ENCODE peak calls at places on chromosomes 11 and 22, in six cellular contexts. R, N, H, K, P and L are unnamed samples. For H3K79me2, the result is how much of the 10 kb centered on the place peaks cover.

GRCh38 chr22:46230262-46230901 is 19.7 kb downstream of the CDPF1 start:
- DNase-seq in R (no peak), N (no peak), H (no peak), K (no peak), P (no peak), L (no peak)

GRCh38 chr22:36304429-36304828 is 51.5 kb downstream of the APOL1 start:
- DNase-seq in R (no peak), N (peak), H (no peak), K (no peak), P (peak), L (no peak)

GRCh38 chr11:103730151-103730940 is 306.1 kb upstream of the DDI1 start:
- DNase-seq in R (no peak), N (peak), H (peak), K (peak), P (peak), L (no peak)

GRCh38 chr11:26227311-26227710 is 104.6 kb upstream of the ANO3 start:
- DNase-seq in R (peak), N (peak), H (peak), K (peak), P (peak), L (peak)

GRCh38 chr11:125957623-125958330 is 11.9 kb downstream of the VSIG10L2 start:
- DNase-seq in R (no peak), N (no peak), H (no peak), K (no peak), P (no peak), L (no peak)

GRCh38 chr11:126547161-126547560 is 191.7 kb downstream of the ST3GAL4 start:
- DNase-seq in R (no peak), N (no peak), H (peak), K (no peak), P (peak), L (no peak)

GRCh38 chr22:42180349-42180842 is 49.8 kb upstream of the CYP2D6 start:
- DNase-seq in R (no peak), N (no peak), H (peak), K (no peak), P (no peak), L (no peak)

GRCh38 chr11:16925495-16926065 is 88.6 kb downstream of the PLEKHA7 start:
- DNase-seq in R (no peak), N (peak), H (peak), K (peak), P (peak), L (peak)

GRCh38 chr11:130839950-130840666 is 76.2 kb downstream of the SNX19 start:
- DNase-seq in R (no peak), N (no peak), H (peak), K (no peak), P (no peak), L (no peak)

GRCh38 chr11:78806214-78807004 is 231.7 kb upstream of the NARS2 start:
- DNase-seq in R (no peak), N (no peak), H (no peak), K (no peak), P (peak), L (no peak)

GRCh38 chr11:123943738-123944137 is at the start of gene OR6T1:
- DNase-seq in R (no peak), N (no peak), H (no peak), K (no peak), P (no peak), L (no peak)

GRCh38 chr22:39219071-39220050 is 25.4 kb downstream of the PDGFB start:
- DNase-seq in R (no peak), N (no peak), H (no peak), K (peak), P (no peak), L (no peak)

GRCh38 chr11:66106786-66107599 is 36.9 kb downstream of the PACS1 start:
- DNase-seq in R (no peak), N (no peak), H (peak), K (no peak), P (peak), L (no peak)

GRCh38 chr22:22037229-22037628 is 54.6 kb upstream of the TOP3B start:
- DNase-seq in R (no peak), N (peak), H (no peak), K (peak), P (no peak), L (no peak)
- H3K79me2 ChIP-seq in R (under half), N (under half), H (under half), K (under half), P (under half), L (under half)

GRCh38 chr11:105033781-105034180 is 1.2 kb downstream of the CASP1 start:
- DNase-seq in R (no peak), N (no peak), H (no peak), K (no peak), P (no peak), L (no peak)

GRCh38 chr11:105027671-105028070 is 4.7 kb upstream of the CASP5 start:
- DNase-seq in R (no peak), N (no peak), H (no peak), K (no peak), P (no peak), L (no peak)

GRCh38 chr11:105032495-105032894 is 2.4 kb downstream of the CASP1 start:
- DNase-seq in R (no peak), N (no peak), H (no peak), K (no peak), P (no peak), L (no peak)

GRCh38 chr11:105035262-105035620 is 297 bp upstream of the CASP1 start:
- DNase-seq in R (no peak), N (no peak), H (no peak), K (no peak), P (no peak), L (no peak)

GRCh38 chr11:105033344-105033743 is 1.6 kb downstream of the CASP1 start:
- DNase-seq in R (no peak), N (no peak), H (no peak), K (no peak), P (no peak), L (no peak)
- H3K9ac ChIP-seq in R (peak), N (no peak), H (no peak), K (no peak), P (no peak), L (no peak)

GRCh38 chr11:2450321-2451041 is 5.7 kb downstream of the KCNQ1 start:
- DNase-seq in R (no peak), N (no peak), H (no peak), K (no peak), P (no peak), L (no peak)
- H3K79me2 ChIP-seq in R (under half), N (under half), H (under half), K (under half), P (under half), L (under half)

GRCh38 chr11:80613630-80614029 is 1172.8 kb upstream of the TENM4 start:
- DNase-seq in R (no peak), N (no peak), H (no peak), K (peak), P (no peak), L (no peak)
- H3K9ac ChIP-seq in R (no peak), N (no peak), H (no peak), K (no peak), P (no peak), L (no peak)

DNA sequence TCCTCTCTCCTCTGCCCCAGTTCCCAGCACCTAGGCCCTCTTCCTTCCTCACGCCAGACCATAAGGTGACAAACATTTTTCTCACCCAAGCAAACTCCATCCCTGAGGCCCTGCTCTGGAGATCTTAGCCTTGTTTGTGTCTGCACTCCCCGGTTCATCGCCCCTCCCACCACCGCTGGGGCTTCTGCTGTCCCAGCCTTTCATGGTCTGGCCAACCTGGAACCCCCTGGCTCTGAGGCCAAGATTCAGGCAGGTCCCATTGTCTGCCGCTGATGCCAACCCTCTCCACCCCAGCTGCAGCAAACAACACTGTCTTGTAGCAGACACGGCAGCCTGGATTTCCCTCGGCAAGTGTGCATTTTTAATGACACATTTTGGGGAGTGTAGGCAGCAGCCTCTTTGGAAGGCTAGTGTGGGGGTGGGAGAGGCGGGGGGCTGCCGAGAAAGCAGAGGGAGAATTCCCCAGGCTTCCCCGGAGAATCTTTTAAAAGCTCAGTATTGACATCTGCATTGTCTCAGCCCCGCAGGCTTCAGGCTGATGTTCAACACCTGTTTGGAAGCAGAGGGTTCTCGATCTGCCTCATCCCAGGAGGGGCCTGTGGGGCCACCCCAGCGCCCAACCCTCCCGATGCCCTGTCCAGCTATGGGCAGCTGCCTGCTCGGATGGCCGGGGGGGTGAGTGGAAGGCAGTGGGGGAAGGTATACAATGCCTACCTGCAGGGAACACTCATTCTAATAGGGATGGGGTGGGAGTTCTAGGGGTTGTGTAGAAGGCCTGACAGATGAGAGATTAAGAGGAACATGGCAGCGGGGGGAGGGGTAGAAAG is 41.6 kb downstream of the NECTIN1 start:
- DNase-seq in R (no peak), N (no peak), H (no peak), K (no peak), P (no peak), L (no peak)
- H3K79me2 ChIP-seq in R (under half), N (under half), H (under half), K (half or more), P (under half), L (half or more)

GRCh38 chr11:60952742-60953170 is 780 bp upstream of the SLC15A3 start:
- DNase-seq in R (no peak), N (no peak), H (no peak), K (no peak), P (no peak), L (no peak)
- H3K9ac ChIP-seq in R (peak), N (no peak), H (peak), K (no peak), P (no peak), L (peak)

GRCh38 chr11:86523738-86524602 is 148.4 kb downstream of the ME3 start:
- DNase-seq in R (no peak), N (peak), H (peak), K (no peak), P (peak), L (peak)
- H3K79me2 ChIP-seq in R (under half), N (under half), H (under half), K (under half), P (under half), L (under half)

DNA sequence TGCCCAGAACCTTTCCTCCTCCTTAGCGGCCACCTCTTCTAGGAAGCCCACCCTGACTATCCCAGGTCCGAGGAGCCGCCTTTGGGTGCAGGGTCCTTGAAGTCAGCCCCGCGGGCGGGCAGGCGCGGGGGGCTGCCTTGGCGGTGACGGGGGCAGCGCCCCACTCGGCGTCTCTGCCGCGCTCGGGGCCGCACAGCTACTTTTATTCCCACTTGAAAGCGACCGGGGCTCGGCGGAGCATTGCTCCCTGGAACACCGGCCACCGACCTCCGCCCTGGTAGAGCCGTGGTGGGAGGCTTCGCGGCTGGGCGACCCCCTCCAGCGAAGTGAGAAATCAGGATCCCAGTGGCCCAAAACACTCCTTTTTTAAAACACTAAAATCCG is 823 bp upstream of the MAPK11 start:
- DNase-seq in R (no peak), N (no peak), H (no peak), K (no peak), P (no peak), L (no peak)
- H3K9ac ChIP-seq in R (no peak), N (peak), H (no peak), K (no peak), P (no peak), L (no peak)

DNA sequence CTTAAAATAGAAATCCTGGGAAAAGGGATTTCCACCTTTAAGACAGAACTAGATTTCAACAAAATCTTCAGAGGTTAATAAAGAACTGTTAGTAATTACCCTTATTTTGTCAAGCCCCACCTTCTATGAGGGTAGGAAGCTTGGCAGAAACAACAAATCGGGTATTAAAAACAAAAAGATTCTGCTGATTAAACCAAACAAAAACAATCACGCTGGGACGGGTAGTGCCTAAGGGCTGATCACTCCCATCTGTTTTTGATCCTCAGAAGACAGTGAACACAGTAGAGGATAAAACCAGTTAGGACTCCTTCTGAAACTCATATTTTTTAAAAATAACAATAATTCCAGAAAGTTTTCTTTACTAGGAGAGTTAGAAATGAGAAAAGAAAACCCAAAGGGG is 441.3 kb upstream of the API5 start:
- DNase-seq in R (no peak), N (no peak), H (no peak), K (no peak), P (no peak), L (no peak)
- H3K79me2 ChIP-seq in R (under half), N (under half), H (under half), K (under half), P (under half), L (under half)

DNA sequence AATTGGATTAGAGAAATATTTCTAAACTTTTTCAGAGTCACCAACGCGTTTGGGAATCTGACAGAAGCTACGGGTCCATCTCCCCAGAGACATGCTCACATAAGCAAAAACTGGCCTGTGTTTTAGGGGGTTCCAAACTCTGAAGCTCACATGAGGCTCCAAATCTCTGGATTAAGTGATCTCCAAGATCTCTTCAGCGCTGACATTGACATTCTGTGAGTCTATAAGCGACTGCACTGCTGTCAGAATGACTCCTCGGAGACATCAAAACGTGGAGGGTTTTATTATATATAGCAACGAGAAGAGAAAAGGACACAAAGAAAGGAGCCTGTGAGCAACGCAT is 642 bp upstream of the SIK2 start:
- DNase-seq in R (no peak), N (no peak), H (no peak), K (no peak), P (no peak), L (no peak)
- H3K9ac ChIP-seq in R (peak), N (peak), H (peak), K (no peak), P (peak), L (peak)